ENCODE peak calls at places on chromosomes 13 and 19, in four cellular contexts. One of them, this sample, is unnamed.

GRCh38 chr13:42477588-42478190 is 96.3 kb upstream of the TNFSF11 start:
- DNase-seq in mammary epithelial cell: no peak
- DNase-seq in heart right ventricle: no peak
- DNase-seq in breast epithelium: no peak
- DNase-seq in this sample: no peak

GRCh38 chr19:18420931-18421330 is 1.7 kb downstream of the SSBP4 start:
- DNase-seq in breast epithelium: no peak
- DNase-seq in heart right ventricle: no peak
- DNase-seq in mammary epithelial cell: no peak
- DNase-seq in this sample: no peak

GRCh38 chr19:32676186-32676894 is 692 bp downstream of the RGS9BP start:
- DNase-seq in mammary epithelial cell: peak
- DNase-seq in breast epithelium: no peak
- DNase-seq in heart right ventricle: peak
- DNase-seq in this sample: no peak

GRCh38 chr13:114110091-114110829 is 22.2 kb downstream of the RASA3 start:
- DNase-seq in heart right ventricle: no peak
- DNase-seq in breast epithelium: peak
- DNase-seq in mammary epithelial cell: no peak
- DNase-seq in this sample: no peak

GRCh38 chr19:13152854-13153626 is 2.8 kb downstream of the IER2 start:
- DNase-seq in breast epithelium: peak
- DNase-seq in heart right ventricle: peak
- DNase-seq in mammary epithelial cell: peak
- DNase-seq in this sample: peak

GRCh38 chr13:104014803-104015645 is 948.8 kb upstream of the SLC10A2 start:
- DNase-seq in heart right ventricle: no peak
- DNase-seq in breast epithelium: no peak
- DNase-seq in mammary epithelial cell: peak
- DNase-seq in this sample: no peak

GRCh38 chr13:73133536-73133935 is 74.7 kb downstream of the KLF5 start:
- DNase-seq in heart right ventricle: no peak
- DNase-seq in breast epithelium: no peak
- DNase-seq in mammary epithelial cell: peak
- DNase-seq in this sample: peak

GRCh38 chr13:69999875-70000274 is 107.8 kb upstream of the ATXN8OS start:
- DNase-seq in heart right ventricle: no peak
- DNase-seq in mammary epithelial cell: no peak
- DNase-seq in breast epithelium: no peak
- DNase-seq in this sample: no peak

GRCh38 chr19:33441828-33442227 is 68.3 kb downstream of the CEBPG start:
- DNase-seq in breast epithelium: no peak
- DNase-seq in heart right ventricle: no peak
- DNase-seq in mammary epithelial cell: no peak
- DNase-seq in this sample: no peak

GRCh38 chr13:21522130-21522529 is 63.0 kb upstream of the ZDHHC20 start:
- DNase-seq in heart right ventricle: no peak
- DNase-seq in breast epithelium: no peak
- DNase-seq in mammary epithelial cell: no peak
- DNase-seq in this sample: no peak

GRCh38 chr19:51148571-51148970 is 6.5 kb downstream of the SIGLEC7 start:
- DNase-seq in breast epithelium: no peak
- DNase-seq in mammary epithelial cell: no peak
- DNase-seq in heart right ventricle: no peak
- DNase-seq in this sample: no peak

GRCh38 chr19:6521718-6522646 is 8.8 kb upstream of the TNFSF9 start:
- DNase-seq in mammary epithelial cell: no peak
- DNase-seq in breast epithelium: no peak
- DNase-seq in heart right ventricle: no peak
- DNase-seq in this sample: no peak

GRCh38 chr19:23263870-23264590 is 13.8 kb upstream of the ZNF724 start:
- DNase-seq in heart right ventricle: no peak
- DNase-seq in breast epithelium: no peak
- DNase-seq in mammary epithelial cell: peak
- DNase-seq in this sample: no peak

GRCh38 chr13:51832471-51833152 is 12.4 kb downstream of the TMEM272 start:
- DNase-seq in mammary epithelial cell: no peak
- DNase-seq in breast epithelium: no peak
- DNase-seq in heart right ventricle: no peak
- DNase-seq in this sample: no peak

GRCh38 chr13:113506025-113506685 is 15.6 kb upstream of the DCUN1D2 start:
- DNase-seq in heart right ventricle: no peak
- DNase-seq in mammary epithelial cell: no peak
- DNase-seq in breast epithelium: no peak
- DNase-seq in this sample: no peak

GRCh38 chr13:85665286-85665685 is 133.9 kb downstream of the SLITRK6 start:
- DNase-seq in mammary epithelial cell: peak
- DNase-seq in breast epithelium: no peak
- DNase-seq in heart right ventricle: no peak
- DNase-seq in this sample: no peak

DNA sequence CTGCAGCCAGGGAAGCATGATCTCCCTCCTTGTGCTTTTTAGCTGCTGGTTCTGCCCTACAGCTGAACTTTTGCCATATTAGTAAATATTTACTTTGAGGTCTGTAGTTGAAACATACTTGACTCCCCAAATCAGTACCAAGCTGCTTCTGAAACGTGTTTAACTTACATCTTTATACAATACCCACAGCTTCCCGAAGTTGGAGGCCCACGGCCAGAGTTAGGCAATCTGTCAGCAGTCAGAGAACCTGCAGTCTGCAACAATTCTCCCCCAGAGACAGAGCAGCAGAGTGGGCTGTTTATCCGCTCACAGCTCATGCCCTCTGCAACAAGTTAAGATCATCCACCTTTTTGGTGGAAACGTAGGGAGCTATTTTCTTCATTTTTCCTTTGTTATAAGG is 1.5 kb upstream of the PCDH20 start:
- DNase-seq in mammary epithelial cell: no peak
- DNase-seq in heart right ventricle: no peak
- DNase-seq in breast epithelium: no peak
- DNase-seq in this sample: no peak
- TF ChIP-seq CTCF in mammary epithelial cell: no peak
- TF ChIP-seq CTCF in heart right ventricle: no peak
- TF ChIP-seq CTCF in breast epithelium: no peak
- TF ChIP-seq CTCF in this sample: no peak

GRCh38 chr13:100648354-100648753 is 26.2 kb downstream of the TMTC4 start:
- DNase-seq in heart right ventricle: no peak
- DNase-seq in breast epithelium: no peak
- DNase-seq in mammary epithelial cell: no peak
- DNase-seq in this sample: no peak

GRCh38 chr13:100652510-100652909 is 22.1 kb downstream of the TMTC4 start:
- DNase-seq in breast epithelium: no peak
- DNase-seq in mammary epithelial cell: no peak
- DNase-seq in heart right ventricle: no peak
- DNase-seq in this sample: no peak

GRCh38 chr13:100646030-100646673 is 28.4 kb downstream of the TMTC4 start:
- DNase-seq in heart right ventricle: no peak
- DNase-seq in mammary epithelial cell: peak
- DNase-seq in breast epithelium: no peak
- DNase-seq in this sample: no peak

GRCh38 chr13:100646871-100647270 is 27.7 kb downstream of the TMTC4 start:
- DNase-seq in breast epithelium: no peak
- DNase-seq in heart right ventricle: no peak
- DNase-seq in mammary epithelial cell: no peak
- DNase-seq in this sample: no peak

GRCh38 chr13:100650321-100650720 is 24.3 kb downstream of the TMTC4 start:
- DNase-seq in breast epithelium: no peak
- DNase-seq in mammary epithelial cell: no peak
- DNase-seq in heart right ventricle: no peak
- DNase-seq in this sample: no peak
- H3K4me3 ChIP-seq in breast epithelium: no peak
- H3K4me3 ChIP-seq in mammary epithelial cell: no peak
- H3K4me3 ChIP-seq in heart right ventricle: no peak
- H3K4me3 ChIP-seq in this sample: no peak

GRCh38 chr13:39406688-39407087 is 196.3 kb downstream of the LHFPL6 start:
- DNase-seq in heart right ventricle: no peak
- DNase-seq in mammary epithelial cell: peak
- DNase-seq in breast epithelium: no peak
- DNase-seq in this sample: no peak
- TF ChIP-seq CTCF in heart right ventricle: no peak
- TF ChIP-seq CTCF in mammary epithelial cell: peak
- TF ChIP-seq CTCF in breast epithelium: no peak
- TF ChIP-seq CTCF in this sample: no peak

GRCh38 chr19:913080-913748 is at the start of gene R3HDM4:
- DNase-seq in breast epithelium: peak
- DNase-seq in heart right ventricle: peak
- DNase-seq in mammary epithelial cell: peak
- DNase-seq in this sample: no peak

GRCh38 chr19:912181-913079 is 589 bp downstream of the R3HDM4 start:
- DNase-seq in breast epithelium: no peak
- DNase-seq in heart right ventricle: no peak
- DNase-seq in mammary epithelial cell: peak
- DNase-seq in this sample: no peak

GRCh38 chr19:906480-906879 is 6.5 kb downstream of the R3HDM4 start:
- DNase-seq in breast epithelium: no peak
- DNase-seq in heart right ventricle: no peak
- DNase-seq in mammary epithelial cell: no peak
- DNase-seq in this sample: no peak

GRCh38 chr19:907183-907853 is 5.7 kb downstream of the R3HDM4 start:
- DNase-seq in mammary epithelial cell: no peak
- DNase-seq in heart right ventricle: no peak
- DNase-seq in breast epithelium: no peak
- DNase-seq in this sample: no peak

DNA sequence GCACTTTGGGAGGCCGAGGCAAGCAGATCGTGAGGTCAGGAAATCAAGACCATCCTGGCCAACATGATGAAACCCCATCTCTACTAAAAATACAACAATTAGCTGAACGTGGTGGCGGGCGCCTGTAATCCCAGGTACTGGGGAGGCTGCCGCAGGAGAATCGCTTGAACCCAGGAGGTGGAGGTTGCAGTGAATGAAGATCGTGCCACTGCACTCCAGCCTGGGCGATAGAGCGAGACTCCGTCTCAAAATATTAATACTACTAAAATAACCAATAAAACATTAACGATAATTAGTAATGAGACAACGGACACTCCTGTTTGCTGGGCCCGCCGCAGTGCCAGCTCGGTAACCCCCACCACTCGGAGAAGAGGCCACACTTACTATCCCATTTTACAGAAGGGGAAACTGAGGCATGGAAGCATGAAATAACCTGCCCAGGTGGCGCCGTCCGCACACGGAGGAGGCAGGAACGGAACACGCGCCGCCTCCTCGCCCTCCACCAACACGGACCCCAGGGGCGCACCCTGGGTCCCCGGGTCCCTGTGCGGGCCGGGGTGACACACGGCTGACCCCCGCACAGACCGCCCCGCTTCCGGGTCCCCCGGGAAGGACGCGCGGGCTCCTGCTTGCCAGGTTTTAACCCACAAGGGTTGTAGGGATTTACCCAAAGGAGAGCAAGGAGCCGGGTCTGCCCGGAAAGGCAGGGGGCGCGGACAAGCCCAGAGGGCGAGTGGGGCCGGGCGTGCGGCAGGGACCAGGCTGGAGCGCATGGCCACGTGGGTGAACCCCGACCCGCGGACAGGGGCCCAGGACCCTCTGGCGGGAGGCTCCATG is 1.6 kb downstream of the R3HDM4 start:
- DNase-seq in heart right ventricle: no peak
- DNase-seq in mammary epithelial cell: no peak
- DNase-seq in breast epithelium: no peak
- DNase-seq in this sample: no peak
- H3K4me3 ChIP-seq in heart right ventricle: no peak
- H3K4me3 ChIP-seq in mammary epithelial cell: peak
- H3K4me3 ChIP-seq in breast epithelium: peak
- H3K4me3 ChIP-seq in this sample: no peak

This sample was measured in LNCaP clone FGC.